ENCODE peak calls at places on chromosomes 16 and 17, in seven cellular contexts. F is stimulated activated CD4-positive, alpha-beta T cell treated with anti-CD3 and anti-CD28 coated beads, Interleukin-1b, Interleukin-23, amount 100 ng/mL, for 24 hours; B is glutamatergic neuron; Q is lower leg skin; D is iPS DF 19.7; K is T-helper 1 cell; W is ureter. X is an unnamed sample.

GRCh38 chr17:8002646-8003593 is 505 bp downstream of the GUCY2D start:
- DNase-seq in F (no peak), B (peak; percentile 32), Q (no peak), D (no peak), K (no peak), W (no peak), X (no peak)

GRCh38 chr16:84579936-84580335 is 37.9 kb downstream of the COTL1 start:
- DNase-seq in F (no peak), B (no peak), Q (no peak), D (no peak), K (no peak), W (no peak), X (no peak)

GRCh38 chr17:29572691-29573557 is 4.4 kb downstream of the TP53I13 start:
- DNase-seq in F (no peak), B (peak; percentile 86), Q (peak; percentile 29), D (no peak), K (no peak), W (peak; percentile 52), X (peak; percentile 32)

GRCh38 chr17:15957206-15957605 is 12.3 kb downstream of the ADORA2B start:
- DNase-seq in F (peak; percentile 16), B (no peak), Q (no peak), D (no peak), K (no peak), W (no peak), X (no peak)

GRCh38 chr16:54424043-54424451 is 137.5 kb upstream of the IRX3 start:
- DNase-seq in F (no peak), B (no peak), Q (no peak), D (no peak), K (no peak), W (no peak), X (no peak)

GRCh38 chr16:17365211-17365541 is 105.6 kb downstream of the XYLT1 start:
- DNase-seq in F (no peak), B (no peak), Q (no peak), D (no peak), K (no peak), W (no peak), X (no peak)

GRCh38 chr17:30273373-30273772 is 18.4 kb downstream of the BLMH start:
- DNase-seq in F (no peak), B (no peak), Q (no peak), D (no peak), K (no peak), W (no peak), X (no peak)

GRCh38 chr17:81090361-81091133 is 55.6 kb downstream of the BAIAP2 start:
- DNase-seq in F (peak; percentile 13), B (no peak), Q (peak; percentile 86), D (peak; percentile 15), K (no peak), W (peak; percentile 73), X (peak; percentile 18)

GRCh38 chr16:57318240-57318970 is 33.9 kb upstream of the PLLP start:
- DNase-seq in F (no peak), B (no peak), Q (no peak), D (no peak), K (no peak), W (no peak), X (no peak)

GRCh38 chr17:13127921-13128582 is 110.2 kb upstream of the ELAC2 start:
- DNase-seq in F (no peak), B (no peak), Q (no peak), D (no peak), K (no peak), W (no peak), X (no peak)

GRCh38 chr16:714079-714478 is 839 bp upstream of the METRN start:
- DNase-seq in F (no peak), B (no peak), Q (no peak), D (no peak), K (no peak), W (no peak), X (no peak)

GRCh38 chr17:73096866-73097265 is 4.4 kb upstream of the SLC39A11 start:
- DNase-seq in F (no peak), B (no peak), Q (no peak), D (no peak), K (no peak), W (no peak), X (no peak)

GRCh38 chr16:20898938-20899502 is 1.1 kb downstream of the DCUN1D3 start:
- DNase-seq in F (no peak), B (no peak), Q (no peak), D (no peak), K (no peak), W (no peak), X (no peak)